ENCODE peak calls at places on chromosomes 4 and X, in four cellular contexts. K is mammary epithelial cell, R is choroid plexus epithelial cell, I is progenitor cell of endocrine pancreas. S is an unnamed sample.

GRCh38 chrX:107659768-107660167 is 31.5 kb downstream of the PRPS1 start:
- DNase-seq in R (peak; percentile 78), K (peak; percentile 27), I (no peak), S (no peak)

GRCh38 chr4:143399113-143399949 is 62.7 kb downstream of the GAB1 start:
- DNase-seq in K (peak; percentile 17), I (no peak), R (peak; percentile 52), S (peak; percentile 14)

GRCh38 chrX:80335062-80335830 is 85.0 kb upstream of the TENT5D start:
- DNase-seq in I (no peak), K (peak; percentile 37), R (no peak), S (no peak)

GRCh38 chrX:68599256-68600152 is 48.0 kb upstream of the STARD8 start:
- DNase-seq in R (peak; percentile 23), I (no peak), K (no peak), S (no peak)

GRCh38 chr4:95693594-95693993 is 144.8 kb upstream of the UNC5C start:
- DNase-seq in K (peak; percentile 48), R (peak; percentile 71), I (no peak), S (no peak)

GRCh38 chr4:53098681-53099121 is 236.6 kb downstream of the RASL11B start:
- DNase-seq in K (peak; percentile 78), I (no peak), R (peak; percentile 63), S (no peak)

GRCh38 chr4:56424697-56425514 is 10.5 kb downstream of the PPAT start:
- DNase-seq in R (peak; percentile 63), K (no peak), I (no peak), S (peak; percentile 32)

GRCh38 chr4:24642941-24643628 is 58.7 kb upstream of the DHX15 start:
- DNase-seq in R (peak; percentile 43), I (no peak), K (no peak), S (no peak)

GRCh38 chr4:13542577-13543042 is 1.7 kb downstream of the NKX3-2 start:
- DNase-seq in I (no peak), K (no peak), R (no peak), S (peak; percentile 31)

GRCh38 chr4:85092943-85093342 is 126.5 kb upstream of the WDFY3 start:
- DNase-seq in K (no peak), I (no peak), R (no peak), S (no peak)

GRCh38 chr4:83083925-83084475 is 30.5 kb downstream of the PLAC8 start:
- DNase-seq in K (no peak), I (no peak), R (no peak), S (no peak)

GRCh38 chr4:56149601-56150000 is 200.9 kb downstream of the CEP135 start:
- DNase-seq in K (no peak), R (peak; percentile 81), I (no peak), S (no peak)

GRCh38 chrX:81201692-81202412 is at the start of the genes HMGN5 and SH3BGRL:
- DNase-seq in R (peak; percentile 93), I (peak; percentile 30), K (peak; percentile 77), S (peak; percentile 36)

GRCh38 chrX:54786972-54787371 is 11.1 kb downstream of the ITIH6 start:
- DNase-seq in I (no peak), K (peak; percentile 19), R (no peak), S (peak; percentile 13)

GRCh38 chrX:39676434-39676833 is 421.3 kb downstream of the BCOR start:
- DNase-seq in R (no peak), I (no peak), K (peak; percentile 4), S (no peak)

GRCh38 chrX:1391370-1391706 is 575 bp downstream of the SLC25A6 start:
- DNase-seq in K (no peak), R (no peak), I (peak; percentile 96), S (peak; percentile 97)

GRCh38 chr4:4394644-4395043 is 7.7 kb downstream of the NSG1 start:
- DNase-seq in K (no peak), R (peak; percentile 7), I (no peak), S (no peak)

GRCh38 chr4:81747242-81747930 is 275.7 kb upstream of the RASGEF1B start:
- DNase-seq in K (no peak), R (no peak), I (no peak), S (no peak)

GRCh38 chrX:148871422-148872152 is 371.2 kb downstream of the AFF2 start:
- DNase-seq in K (peak; percentile 94), R (peak; percentile 72), I (no peak), S (no peak)

GRCh38 chrX:37802028-37802427 is 22.2 kb downstream of the CYBB start:
- DNase-seq in I (no peak), R (peak; percentile 23), K (no peak), S (no peak)

GRCh38 chr4:165723051-165723805 is 149.8 kb upstream of the TLL1 start:
- DNase-seq in R (no peak), K (no peak), I (no peak), S (no peak)

GRCh38 chr4:94131212-94131611 is 76.5 kb upstream of the SMARCAD1 start:
- DNase-seq in K (no peak), I (no peak), R (peak; percentile 5), S (no peak)

GRCh38 chr4:81471361-81472248 is at the start of gene RASGEF1B:
- DNase-seq in R (peak; percentile 66), K (peak; percentile 88), I (peak; percentile 69), S (peak; percentile 94)

GRCh38 chrX:25158635-25159034 is 142.9 kb upstream of the ARX start:
- DNase-seq in I (no peak), K (peak; percentile 52), R (no peak), S (no peak)

GRCh38 chrX:12403474-12404082 is 265.3 kb downstream of the FRMPD4 start:
- DNase-seq in I (no peak), K (peak; percentile 5), R (no peak), S (no peak)

GRCh38 chr4:74796631-74797030 is 2.3 kb upstream of the BTC start:
- DNase-seq in I (no peak), R (no peak), K (no peak), S (no peak)

GRCh38 chr4:123244233-123244632 is 152.4 kb upstream of the SPRY1 start:
- DNase-seq in I (no peak), K (peak; percentile 85), R (peak; percentile 63), S (no peak)
- TF ChIP-seq CTCF in I (no peak), K (peak; percentile 24), R (peak; percentile 24), S (no peak)

GRCh38 chr4:138007572-138007971 is 234.6 kb downstream of the SLC7A11 start:
- DNase-seq in R (peak; percentile 40), K (peak; percentile 6), I (no peak), S (no peak)
- TF ChIP-seq CTCF in R (peak; percentile 52), K (peak; percentile 43), I (peak; percentile 42), S (no peak)

GRCh38 chr4:48943387-48943786 is 36.8 kb upstream of the OCIAD2 start:
- DNase-seq in K (peak; percentile 56), I (no peak), R (peak; percentile 16), S (no peak)
- TF ChIP-seq CTCF in K (peak; percentile 78), I (peak; percentile 52), R (peak; percentile 53), S (peak; percentile 10)

DNA sequence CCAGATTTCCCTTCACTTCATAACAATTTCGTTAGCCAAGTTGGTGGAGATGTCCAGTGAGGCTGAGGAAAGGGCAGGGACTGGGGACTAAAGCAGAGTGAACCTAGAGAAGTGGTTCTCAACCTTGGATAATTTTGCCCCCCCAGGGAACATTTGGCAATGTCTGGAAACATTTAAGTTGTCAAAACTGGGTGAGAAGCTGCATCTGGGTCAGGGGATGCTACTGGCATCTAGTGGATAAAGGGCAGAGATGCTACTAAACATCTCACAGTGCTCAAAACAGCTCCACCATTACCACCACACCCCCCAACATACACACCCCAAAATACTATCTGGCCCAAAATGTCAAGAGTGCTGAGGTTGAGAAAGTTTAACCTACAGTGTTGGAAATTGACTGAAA is 32.0 kb upstream of the FGF16 start:
- DNase-seq in I (no peak), K (no peak), R (no peak), S (no peak)
- TF ChIP-seq CTCF in I (no peak), K (peak; percentile 36), R (peak; percentile 48), S (no peak)

DNA sequence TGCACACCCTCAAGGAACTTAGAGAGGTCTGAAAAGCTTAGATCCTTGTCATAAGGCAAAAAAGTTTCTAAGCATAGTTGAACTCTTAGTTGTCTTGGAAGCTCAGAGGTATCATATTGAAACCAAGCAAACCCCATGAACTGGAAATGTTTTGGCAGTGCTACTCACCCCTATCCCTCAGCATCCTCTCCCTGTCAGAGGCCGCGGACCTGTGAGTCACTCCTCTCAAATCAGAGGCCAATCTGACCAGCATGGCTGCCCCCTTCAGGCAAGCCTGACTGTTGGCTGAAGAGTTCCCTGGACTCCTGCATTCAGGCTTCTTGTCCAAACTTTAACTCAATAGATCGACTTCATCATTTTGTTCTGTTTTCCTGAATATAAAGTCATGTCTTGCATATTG is 69.4 kb downstream of the KCNIP4 start:
- DNase-seq in R (peak; percentile 74), K (no peak), I (no peak), S (no peak)
- TF ChIP-seq CTCF in R (peak; percentile 58), K (peak; percentile 2), I (no peak), S (no peak)

DNA sequence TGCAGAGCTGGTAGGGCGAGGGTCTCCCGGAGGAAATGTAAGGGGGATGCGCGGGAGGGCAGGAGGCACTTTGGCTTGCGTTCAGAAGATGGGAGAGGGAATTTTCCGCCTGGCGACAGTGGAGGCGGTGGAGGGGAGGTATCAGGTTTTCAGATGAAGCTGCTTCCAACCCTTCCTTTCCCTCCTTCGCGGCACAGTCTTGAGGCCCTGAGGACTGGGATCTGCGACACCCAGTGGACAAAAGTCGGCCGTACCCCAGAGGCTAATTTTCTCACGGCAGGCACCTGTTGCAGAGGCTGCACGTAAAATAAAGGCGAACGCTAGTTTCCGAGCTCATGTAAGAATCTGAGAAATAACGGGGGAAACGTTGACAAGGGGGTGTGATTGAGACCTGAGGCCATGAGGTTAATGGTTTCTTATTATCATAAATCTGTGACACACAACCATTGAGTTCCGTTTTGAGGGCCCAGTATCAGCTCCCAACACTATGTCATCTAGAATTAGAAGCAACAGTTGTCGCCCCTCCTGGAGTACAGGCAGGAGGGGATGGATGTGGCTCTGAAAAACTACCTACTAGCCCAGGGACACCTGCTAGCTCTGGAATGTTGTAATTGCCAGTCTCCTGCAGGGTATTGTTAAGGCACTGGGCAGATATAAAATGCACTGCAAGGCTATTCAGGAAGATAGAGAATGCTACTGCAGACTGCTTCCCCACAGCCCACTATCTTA is 1.1 kb downstream of the ZCCHC18 start:
- DNase-seq in R (peak; percentile 50), K (peak; percentile 53), I (peak; percentile 24), S (peak; percentile 37)
- TF ChIP-seq CTCF in R (peak; percentile 53), K (peak; percentile 61), I (peak; percentile 56), S (peak; percentile 32)

DNA sequence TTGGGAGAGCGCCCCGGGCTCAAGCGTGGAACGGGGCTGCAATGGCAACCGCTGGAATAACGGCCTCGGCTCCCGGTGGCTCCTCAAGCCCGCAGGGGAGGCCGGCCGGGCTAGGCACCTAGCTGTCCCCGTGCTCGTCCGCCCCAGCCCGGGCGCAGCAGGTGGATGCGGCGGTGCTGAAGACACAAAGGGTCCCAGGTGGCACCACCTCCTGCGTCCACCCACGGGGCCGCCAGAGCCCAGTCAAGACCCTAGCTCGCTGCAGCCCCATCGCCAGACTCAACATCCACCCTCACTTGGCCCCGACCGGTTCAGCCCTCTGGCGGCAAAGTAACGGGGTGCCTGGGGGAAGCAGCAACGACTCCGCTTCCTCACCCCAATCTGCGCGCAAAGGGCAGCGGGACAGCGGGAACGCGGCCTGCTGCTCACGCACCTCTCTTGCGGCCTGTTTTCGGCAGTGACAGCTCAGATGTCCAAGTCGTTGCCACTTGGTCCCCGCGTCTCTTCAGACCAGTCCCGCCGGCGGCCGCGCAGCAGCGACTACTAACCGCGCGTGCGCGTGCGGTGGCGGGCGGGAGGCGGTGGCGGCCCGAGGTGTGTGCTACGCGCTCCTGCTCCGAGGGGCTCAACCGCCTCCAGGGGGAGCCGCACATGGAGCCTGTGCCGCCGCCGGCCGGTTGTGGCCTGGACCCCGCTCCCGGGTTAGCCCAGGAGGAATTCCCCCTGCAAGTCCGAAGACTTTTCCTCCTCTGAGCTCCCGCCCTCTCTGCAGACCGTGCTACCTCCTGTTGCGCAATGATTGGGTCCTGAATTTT is at the start of gene CLGN:
- DNase-seq in I (peak; percentile 88), R (peak; percentile 34), K (peak; percentile 20), S (peak; percentile 73)
- TF ChIP-seq CTCF in I (peak; percentile 71), R (peak; percentile 24), K (no peak), S (peak; percentile 16)

S was measured in GM20000.